ENCODE peak calls at places on chromosomes 7 and 10, in seven cellular contexts. C is stomach, U is cardiac fibroblast, W is body of pancreas, T is fibroblast of the aortic adventitia, M is astrocyte of the spinal cord, I is lower lobe of right lung. F is an unnamed sample.

GRCh38 chr10:42830237-42830636 is 47.6 kb downstream of the BMS1 start:
- DNase-seq in U (no peak), M (no peak), C (no peak), W (no peak), I (no peak), T (no peak), F (no peak)

GRCh38 chr7:157666530-157667040 is 329.8 kb downstream of the DNAJB6 start:
- DNase-seq in U (no peak), W (peak; percentile 5), C (no peak), I (no peak), M (no peak), T (no peak), F (no peak)

GRCh38 chr7:127819975-127820778 is 168.2 kb downstream of the SND1 start:
- DNase-seq in T (peak; percentile 57), C (no peak), W (no peak), M (peak; percentile 86), U (peak; percentile 54), I (no peak), F (peak; percentile 65)

GRCh38 chr10:102656791-102657371 is 12.6 kb downstream of the TRIM8 start:
- DNase-seq in M (no peak), W (peak; percentile 56), U (no peak), I (no peak), T (no peak), C (peak; percentile 54), F (no peak)

GRCh38 chr7:111878788-111879187 is 316.5 kb upstream of the IMMP2L start:
- DNase-seq in W (no peak), M (no peak), T (no peak), U (no peak), I (no peak), C (no peak), F (no peak)

GRCh38 chr10:30527623-30528426 is 93.8 kb downstream of the MAP3K8 start:
- DNase-seq in T (no peak), M (no peak), I (no peak), C (no peak), W (peak; percentile 14), U (no peak), F (no peak)

GRCh38 chr10:132397036-132397541 is at the start of gene PWWP2B:
- DNase-seq in U (no peak), W (peak; percentile 69), C (peak; percentile 75), T (no peak), M (no peak), I (peak; percentile 78), F (no peak)

GRCh38 chr7:72413290-72413689 is 1.2 kb upstream of the CALN1 start:
- DNase-seq in I (no peak), M (no peak), C (no peak), U (no peak), W (no peak), T (no peak), F (no peak)

GRCh38 chr7:119572132-119572531 is 700.8 kb upstream of the KCND2 start:
- DNase-seq in U (no peak), C (no peak), T (no peak), W (no peak), I (no peak), M (no peak), F (no peak)

GRCh38 chr7:32900415-32900814 is 8.9 kb upstream of the KBTBD2 start:
- DNase-seq in T (no peak), C (no peak), U (no peak), I (no peak), M (no peak), W (no peak), F (no peak)

GRCh38 chr10:5744849-5745248 is 60.2 kb downstream of the TASOR2 start:
- DNase-seq in U (no peak), I (no peak), C (no peak), M (no peak), T (no peak), W (no peak), F (no peak)

GRCh38 chr7:105932835-105933477 is 30.1 kb upstream of the CDHR3 start:
- DNase-seq in I (no peak), W (no peak), M (peak; percentile 77), C (no peak), T (peak; percentile 96), U (peak; percentile 86), F (peak; percentile 59)

GRCh38 chr10:43258032-43258921 is 8.6 kb downstream of the RASGEF1A start:
- DNase-seq in T (no peak), W (peak; percentile 8), C (peak; percentile 22), M (no peak), I (no peak), U (no peak), F (no peak)

GRCh38 chr7:108448777-108449576 is 7.3 kb downstream of the NRCAM start:
- DNase-seq in C (no peak), T (no peak), U (no peak), W (no peak), I (no peak), M (no peak), F (no peak)

GRCh38 chr10:120841522-120842189 is 9.5 kb upstream of the WDR11 start:
- DNase-seq in I (no peak), U (no peak), C (peak; percentile 46), M (peak; percentile 13), W (no peak), T (no peak), F (peak; percentile 63)

GRCh38 chr10:35696392-35696791 is 54.3 kb upstream of the FZD8 start:
- DNase-seq in U (no peak), W (no peak), C (no peak), T (no peak), M (no peak), I (no peak), F (no peak)

GRCh38 chr10:48981310-48981907 is 41.8 kb upstream of the LRRC18 start:
- DNase-seq in M (peak; percentile 32), T (peak; percentile 49), U (peak; percentile 52), I (peak; percentile 76), W (peak; percentile 63), C (peak; percentile 41), F (peak; percentile 19)

GRCh38 chr10:31952066-31952465 is 23.4 kb upstream of the ARHGAP12 start:
- DNase-seq in U (no peak), I (no peak), W (no peak), M (no peak), C (no peak), T (peak; percentile 36), F (no peak)

GRCh38 chr10:112972606-112973005 is 22.6 kb downstream of the TCF7L2 start:
- DNase-seq in T (no peak), M (no peak), W (no peak), I (no peak), U (no peak), C (no peak), F (no peak)

GRCh38 chr10:12834116-12834515 is 167.4 kb downstream of the CCDC3 start:
- DNase-seq in W (no peak), C (no peak), M (no peak), I (no peak), T (no peak), U (no peak), F (no peak)

GRCh38 chr10:12833451-12833850 is 168.1 kb downstream of the CCDC3 start:
- DNase-seq in W (no peak), T (no peak), I (no peak), U (no peak), M (no peak), C (no peak), F (no peak)

GRCh38 chr10:12832096-12832495 is 169.4 kb downstream of the CCDC3 start:
- DNase-seq in W (no peak), C (no peak), I (no peak), M (no peak), U (no peak), T (no peak), F (no peak)

GRCh38 chr10:12834721-12835120 is 166.8 kb downstream of the CCDC3 start:
- DNase-seq in C (no peak), M (no peak), T (no peak), W (no peak), U (no peak), I (no peak), F (no peak)

DNA sequence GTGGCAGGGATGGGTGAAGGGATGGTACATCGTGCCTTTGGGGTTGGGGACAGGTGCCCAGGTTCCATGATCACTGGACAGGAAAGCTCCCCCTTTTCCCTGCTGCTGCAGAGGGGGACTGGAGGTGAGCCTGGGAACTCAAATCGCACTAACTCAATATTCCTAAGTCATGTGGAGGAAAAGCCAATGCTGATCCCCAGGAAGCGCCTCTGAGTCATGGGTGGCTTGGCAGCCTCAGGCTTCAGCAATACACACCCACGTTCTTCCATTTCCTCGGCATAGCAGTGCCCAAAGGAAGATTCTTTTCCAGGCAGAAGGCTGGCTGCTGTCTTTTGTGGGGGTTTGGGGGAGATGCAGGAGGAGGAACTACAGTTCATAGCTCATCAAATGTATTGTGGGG is 165.8 kb downstream of the CCDC3 start:
- DNase-seq in U (peak; percentile 38), C (no peak), I (no peak), T (peak; percentile 78), W (no peak), M (peak; percentile 62), F (no peak)
- H3K4me3 ChIP-seq in U (no peak overlapping the region), C (no peak overlapping the region), I (no peak overlapping the region), T (no peak overlapping the region), W (no peak overlapping the region), M (no peak overlapping the region), F (no peak overlapping the region)

GRCh38 chr7:80783177-80783687 is 135.6 kb downstream of the SEMA3C start:
- DNase-seq in W (no peak), I (no peak), U (no peak), M (no peak), C (no peak), T (no peak), F (no peak)

GRCh38 chr7:80783688-80784327 is 135.0 kb downstream of the SEMA3C start:
- DNase-seq in W (no peak), M (peak; percentile 85), C (no peak), U (peak; percentile 85), I (no peak), T (peak; percentile 52), F (no peak)

GRCh38 chr7:80779456-80779855 is 139.4 kb downstream of the SEMA3C start:
- DNase-seq in I (no peak), U (no peak), T (no peak), M (no peak), C (no peak), W (no peak), F (no peak)

GRCh38 chr7:80781561-80781979 is 137.3 kb downstream of the SEMA3C start:
- DNase-seq in U (peak; percentile 91), M (peak; percentile 96), T (peak; percentile 91), C (peak; percentile 46), W (no peak), I (no peak), F (peak; percentile 96)

GRCh38 chr7:80781146-80781545 is 137.7 kb downstream of the SEMA3C start:
- DNase-seq in T (peak; percentile 62), M (no peak), U (no peak), I (no peak), C (no peak), W (no peak), F (no peak)
- TF ChIP-seq CTCF in T (no peak), M (no peak), U (no peak), I (no peak), C (no peak), W (no peak), F (no peak)

DNA sequence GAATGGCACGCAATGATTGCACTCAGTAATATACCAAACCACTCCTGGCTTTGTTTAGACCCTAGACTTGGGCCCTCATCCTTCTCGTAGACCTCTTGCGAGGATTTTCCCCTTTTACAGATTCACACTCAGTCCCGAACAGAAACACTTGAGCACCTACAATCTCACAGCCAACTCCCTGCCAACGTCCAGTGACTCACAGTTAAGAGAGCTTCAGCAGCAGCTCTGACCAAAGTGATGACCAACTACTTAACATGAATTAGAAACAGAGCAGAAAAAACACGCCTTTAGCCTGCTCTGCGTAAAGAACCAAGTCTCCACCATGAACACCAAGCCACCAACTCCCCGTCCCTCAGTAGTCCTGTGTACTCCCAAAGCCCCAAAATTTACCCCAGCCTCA is 2.2 kb downstream of the DNAJC30 start:
- DNase-seq in I (no peak), M (peak; percentile 58), T (peak; percentile 35), C (no peak), U (peak; percentile 57), W (no peak), F (peak; percentile 15)
- H3K4me3 ChIP-seq in I (no peak overlapping the region), M (no peak overlapping the region), T (peak overlapping the region; percentile 96), C (peak overlapping the region; percentile 95), U (no peak overlapping the region), W (no peak overlapping the region), F (no peak overlapping the region)

GRCh38 chr7:156038345-156038744 is 226.1 kb upstream of the SHH start:
- DNase-seq in I (no peak), U (no peak), C (no peak), M (no peak), T (no peak), W (no peak), F (no peak)
- TF ChIP-seq CTCF in I (no peak), U (no peak), C (no peak), M (no peak), T (no peak), W (no peak), F (no peak)

F was measured in astrocyte of the cerebellum.